ENCODE peak calls at places on chromosome 5, in five cellular contexts. G is GM12864; Y is foreskin keratinocyte; S is effector memory CD8-positive, alpha-beta T cell; D is endothelial cell. L is an unnamed sample.

GRCh38 chr5:88732181-88732633 is 150.8 kb downstream of the MEF2C start:
- DNase-seq in G (peak; percentile 92), Y (no peak), S (no peak), D (no peak), L (peak; percentile 59)

GRCh38 chr5:9361835-9362234 is 184.0 kb downstream of the SEMA5A start:
- DNase-seq in G (peak; percentile 99), Y (peak; percentile 61), S (no peak), D (peak; percentile 79), L (no peak)

GRCh38 chr5:172756764-172757393 is 14.1 kb downstream of the DUSP1 start:
- DNase-seq in G (no peak), Y (no peak), S (no peak), D (no peak), L (no peak)

GRCh38 chr5:149452665-149453617 is 73.8 kb upstream of the IL17B start:
- DNase-seq in G (no peak), Y (peak; percentile 89), S (no peak), D (no peak), L (no peak)

GRCh38 chr5:149007174-149007573 is 55.7 kb downstream of the SH3TC2 start:
- DNase-seq in G (no peak), Y (peak; percentile 17), S (no peak), D (no peak), L (no peak)

GRCh38 chr5:94407023-94407422 is 211.4 kb downstream of the KIAA0825 start:
- DNase-seq in G (no peak), Y (peak; percentile 75), S (no peak), D (no peak), L (no peak)

GRCh38 chr5:150245808-150246207 is 43.8 kb downstream of the CAMK2A start:
- DNase-seq in G (no peak), Y (no peak), S (no peak), D (no peak), L (no peak)

GRCh38 chr5:177511796-177512675 is 2.4 kb upstream of the DOK3 start:
- DNase-seq in G (no peak), Y (no peak), S (no peak), D (no peak), L (no peak)

GRCh38 chr5:151571270-151572173 is 19.6 kb downstream of the FAT2 start:
- DNase-seq in G (no peak), Y (peak; percentile 85), S (no peak), D (no peak), L (no peak)

GRCh38 chr5:77546-77945 is 14.4 kb upstream of the PLEKHG4B start:
- DNase-seq in G (no peak), Y (no peak), S (no peak), D (no peak), L (no peak)

GRCh38 chr5:61069150-61069549 is 93.1 kb downstream of the SMIM15 start:
- DNase-seq in G (no peak), Y (no peak), S (no peak), D (no peak), L (no peak)

GRCh38 chr5:179422213-179422839 is 77.1 kb upstream of the ADAMTS2 start:
- DNase-seq in G (no peak), Y (no peak), S (no peak), D (no peak), L (no peak)

GRCh38 chr5:149019562-149020140 is 43.2 kb downstream of the SH3TC2 start:
- DNase-seq in G (no peak), Y (no peak), S (no peak), D (no peak), L (no peak)

GRCh38 chr5:33227746-33228145 is 213.0 kb upstream of the TARS1 start:
- DNase-seq in G (no peak), Y (no peak), S (no peak), D (no peak), L (no peak)

GRCh38 chr5:134582941-134583340 is 49.7 kb downstream of the SAR1B start:
- DNase-seq in G (no peak), Y (no peak), S (no peak), D (no peak), L (no peak)

GRCh38 chr5:87539839-87540238 is 127.1 kb upstream of the CCNH start:
- DNase-seq in G (no peak), Y (no peak), S (no peak), D (no peak), L (no peak)

L was measured in B cell.